ENCODE peak calls at places on chromosome 5, in five cellular contexts. J is K562, O is A549, I is HepG2, D is HCT116. C is an unnamed sample.

GRCh38 chr5:107808671-107809137 is 138.0 kb upstream of the EFNA5 start:
- DNase-seq in O (no peak), D (no peak), I (peak), J (no peak), C (no peak)

GRCh38 chr5:179484761-179485160 is 65.6 kb upstream of the RUFY1 start:
- DNase-seq in I (no peak), O (no peak), D (no peak), J (no peak), C (no peak)

GRCh38 chr5:59276886-59277514 is 616.5 kb downstream of the PDE4D start:
- DNase-seq in O (peak), I (no peak), D (no peak), J (no peak), C (no peak)

GRCh38 chr5:121086671-121087070 is 622.6 kb downstream of the PRR16 start:
- DNase-seq in D (no peak), O (no peak), I (no peak), J (no peak), C (no peak)

GRCh38 chr5:88140396-88140862 is 128.2 kb downstream of the TMEM161B start:
- DNase-seq in I (no peak), J (no peak), D (no peak), O (no peak), C (no peak)

GRCh38 chr5:92884464-92884863 is 696.6 kb downstream of the NR2F1-AS1 start:
- DNase-seq in O (no peak), I (no peak), D (no peak), J (no peak), C (no peak)

GRCh38 chr5:16866795-16867584 is 69.1 kb downstream of the MYO10 start:
- DNase-seq in D (no peak), I (no peak), O (no peak), J (no peak), C (no peak)

GRCh38 chr5:5523066-5523505 is 100.6 kb downstream of the ICE1 start:
- DNase-seq in J (no peak), D (peak), I (peak), O (peak), C (peak)

GRCh38 chr5:151721812-151722391 is 35.2 kb upstream of the SPARC start:
- DNase-seq in J (no peak), D (no peak), O (no peak), I (no peak), C (no peak)

GRCh38 chr5:17087035-17087434 is 130.4 kb upstream of the BASP1 start:
- DNase-seq in J (no peak), D (no peak), I (no peak), O (peak), C (no peak)

GRCh38 chr5:149203896-149204544 is 62.7 kb downstream of the ABLIM3 start:
- DNase-seq in J (no peak), D (no peak), O (peak), I (no peak), C (no peak)

GRCh38 chr5:2560435-2560834 is 191.0 kb downstream of the IRX2 start:
- DNase-seq in O (no peak), I (no peak), J (no peak), D (no peak), C (no peak)

GRCh38 chr5:56471707-56472106 is 238.6 kb upstream of the ANKRD55 start:
- DNase-seq in D (no peak), O (no peak), I (peak), J (no peak), C (no peak)

GRCh38 chr5:178941361-178941760 is 363 bp downstream of the ZNF454 start:
- DNase-seq in J (no peak), O (no peak), I (no peak), D (no peak), C (no peak)

GRCh38 chr5:80231243-80231642 is 24.6 kb downstream of the SERINC5 start:
- DNase-seq in I (no peak), J (no peak), O (peak), D (no peak), C (no peak)

GRCh38 chr5:99817796-99818195 is 717.4 kb upstream of the FAM174A start:
- DNase-seq in D (no peak), J (no peak), I (no peak), O (no peak), C (no peak)

GRCh38 chr5:69019665-69020064 is 74.1 kb upstream of the SLC30A5 start:
- DNase-seq in J (no peak), D (no peak), O (no peak), I (no peak), C (no peak)

GRCh38 chr5:56010431-56010830 is 15.7 kb upstream of the IL6ST start:
- DNase-seq in I (no peak), J (no peak), D (no peak), O (no peak), C (no peak)

GRCh38 chr5:93186031-93186682 is 394.9 kb downstream of the NR2F1-AS1 start:
- DNase-seq in J (no peak), O (peak), I (no peak), D (peak), C (no peak)

GRCh38 chr5:82635561-82636288 is 357.6 kb upstream of the RPS23 start:
- DNase-seq in J (no peak), D (peak), O (peak), I (peak), C (no peak)

GRCh38 chr5:111580956-111581355 is 68.6 kb upstream of the STARD4 start:
- DNase-seq in D (no peak), I (no peak), J (no peak), O (no peak), C (no peak)

GRCh38 chr5:175357995-175358394 is 86.0 kb downstream of the DRD1 start:
- DNase-seq in I (no peak), D (no peak), O (no peak), J (no peak), C (no peak)

GRCh38 chr5:5470933-5471332 is 48.5 kb downstream of the ICE1 start:
- DNase-seq in J (no peak), O (no peak), D (no peak), I (no peak), C (no peak)

GRCh38 chr5:180639743-180640300 is 9.6 kb downstream of the FLT4 start:
- DNase-seq in I (no peak), O (no peak), D (no peak), J (no peak), C (no peak)

GRCh38 chr5:169946743-169947142 is 33.6 kb downstream of the INSYN2B start:
- DNase-seq in I (no peak), O (no peak), J (no peak), D (no peak), C (no peak)

GRCh38 chr5:149358294-149358651 is 427 bp downstream of the PCYOX1L start:
- DNase-seq in J (no peak), D (no peak), I (no peak), O (no peak), C (peak)

GRCh38 chr5:91170266-91170665 is 212.9 kb downstream of the ARRDC3 start:
- DNase-seq in J (no peak), I (no peak), D (no peak), O (no peak), C (peak)

GRCh38 chr5:92769986-92770385 is 811.0 kb downstream of the NR2F1-AS1 start:
- DNase-seq in J (no peak), I (no peak), D (no peak), O (no peak), C (no peak)

GRCh38 chr5:80346055-80346454 is 26.3 kb downstream of the SPZ1 start:
- DNase-seq in D (peak), O (peak), J (peak), I (peak), C (peak)

GRCh38 chr5:156411-157072 is 34.8 kb upstream of the LRRC14B start:
- DNase-seq in O (no peak), J (no peak), I (no peak), D (no peak), C (no peak)

GRCh38 chr5:160556886-160557285 is 135.2 kb downstream of the PTTG1 start:
- DNase-seq in O (no peak), I (no peak), J (no peak), D (no peak), C (no peak)

GRCh38 chr5:110463116-110463515 is 263.4 kb downstream of the TMEM232 start:
- DNase-seq in O (no peak), J (no peak), D (no peak), I (no peak), C (no peak)
- TF ChIP-seq POLR2A in O (no peak), J (no peak), D (no peak), I (no peak), C (no peak)

DNA sequence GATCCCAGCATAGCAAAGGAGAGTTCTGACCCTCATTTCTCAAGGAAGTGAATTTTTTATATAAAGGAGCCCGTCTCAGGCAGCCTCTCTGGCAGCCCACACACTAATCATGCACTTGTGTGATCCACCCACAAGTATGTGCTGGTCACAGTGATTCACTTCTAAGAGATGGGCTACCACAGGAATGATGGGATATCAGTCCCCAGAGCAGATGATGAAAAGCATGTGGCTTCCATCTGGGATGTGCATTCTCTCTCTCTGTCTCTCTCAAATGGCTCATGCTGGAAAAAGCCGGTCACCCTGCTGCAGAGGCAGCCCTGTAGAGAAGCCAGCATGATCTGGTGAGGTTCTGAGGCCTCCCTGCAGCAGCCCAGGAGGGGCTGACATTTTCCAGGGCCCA is 74.2 kb upstream of the ADCY2 start:
- DNase-seq in D (no peak), I (no peak), O (no peak), J (no peak), C (no peak)
- H3K4me3 ChIP-seq in D (no peak), I (no peak), O (no peak), J (no peak), C (no peak)

GRCh38 chr5:43017438-43017820 is 22.7 kb downstream of the ANXA2R start:
- DNase-seq in D (no peak), J (no peak), O (no peak), I (peak), C (peak)

GRCh38 chr5:43024217-43024616 is 15.9 kb downstream of the ANXA2R start:
- DNase-seq in I (no peak), O (no peak), D (no peak), J (no peak), C (no peak)

GRCh38 chr5:43019615-43020293 is 20.4 kb downstream of the ANXA2R start:
- DNase-seq in J (no peak), D (peak), O (peak), I (peak), C (peak)

GRCh38 chr5:43019293-43019614 is 20.9 kb downstream of the ANXA2R start:
- DNase-seq in D (no peak), O (no peak), I (no peak), J (no peak), C (no peak)

GRCh38 chr5:43020294-43020711 is 19.8 kb downstream of the ANXA2R start:
- DNase-seq in O (no peak), J (no peak), I (peak), D (no peak), C (peak)
- TF ChIP-seq MAX in O (no peak), J (no peak), I (no peak), D (peak), C (peak)

DNA sequence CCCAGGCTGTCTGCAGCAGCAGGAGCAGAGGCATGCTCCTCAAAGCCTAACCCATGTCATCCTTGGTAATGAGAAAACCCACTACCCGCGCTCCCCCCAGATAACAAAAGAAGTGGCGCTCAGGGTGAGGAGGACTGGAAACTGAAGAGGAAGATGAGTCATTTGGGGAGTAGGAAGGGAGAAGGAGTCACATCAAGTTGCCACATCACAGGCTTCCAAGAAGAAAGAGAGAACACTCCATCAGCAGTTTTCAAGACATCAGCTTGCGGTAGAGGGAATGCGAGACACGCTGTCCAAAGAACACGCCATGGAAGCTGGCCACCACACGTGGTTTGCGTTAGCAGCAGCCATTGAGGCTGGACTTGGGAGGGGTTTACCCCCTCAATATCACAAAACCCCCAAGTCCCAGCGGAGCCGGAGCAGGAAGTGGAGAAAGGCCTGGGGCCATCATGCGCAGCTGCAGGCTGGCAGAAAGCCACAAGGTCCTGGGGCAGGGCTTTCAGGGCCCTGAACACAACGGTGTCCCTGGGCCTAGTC is 41.5 kb downstream of the SH3PXD2B start:
- DNase-seq in I (no peak), D (no peak), O (no peak), J (no peak), C (peak)
- TF ChIP-seq POLR2A in I (no peak), D (no peak), O (no peak), J (no peak), C (no peak)

GRCh38 chr5:114361724-114362196 is at the start of gene KCNN2:
- DNase-seq in J (no peak), D (no peak), I (peak), O (peak), C (no peak)

GRCh38 chr5:114360816-114361723 is 800 bp upstream of the KCNN2 start:
- DNase-seq in O (peak), J (no peak), I (no peak), D (no peak), C (no peak)

GRCh38 chr5:114362977-114363721 is 1.3 kb downstream of the KCNN2 start:
- DNase-seq in I (no peak), J (no peak), D (no peak), O (peak), C (no peak)

GRCh38 chr5:114363837-114364236 is 2.0 kb downstream of the KCNN2 start:
- DNase-seq in O (no peak), D (no peak), I (no peak), J (no peak), C (no peak)

DNA sequence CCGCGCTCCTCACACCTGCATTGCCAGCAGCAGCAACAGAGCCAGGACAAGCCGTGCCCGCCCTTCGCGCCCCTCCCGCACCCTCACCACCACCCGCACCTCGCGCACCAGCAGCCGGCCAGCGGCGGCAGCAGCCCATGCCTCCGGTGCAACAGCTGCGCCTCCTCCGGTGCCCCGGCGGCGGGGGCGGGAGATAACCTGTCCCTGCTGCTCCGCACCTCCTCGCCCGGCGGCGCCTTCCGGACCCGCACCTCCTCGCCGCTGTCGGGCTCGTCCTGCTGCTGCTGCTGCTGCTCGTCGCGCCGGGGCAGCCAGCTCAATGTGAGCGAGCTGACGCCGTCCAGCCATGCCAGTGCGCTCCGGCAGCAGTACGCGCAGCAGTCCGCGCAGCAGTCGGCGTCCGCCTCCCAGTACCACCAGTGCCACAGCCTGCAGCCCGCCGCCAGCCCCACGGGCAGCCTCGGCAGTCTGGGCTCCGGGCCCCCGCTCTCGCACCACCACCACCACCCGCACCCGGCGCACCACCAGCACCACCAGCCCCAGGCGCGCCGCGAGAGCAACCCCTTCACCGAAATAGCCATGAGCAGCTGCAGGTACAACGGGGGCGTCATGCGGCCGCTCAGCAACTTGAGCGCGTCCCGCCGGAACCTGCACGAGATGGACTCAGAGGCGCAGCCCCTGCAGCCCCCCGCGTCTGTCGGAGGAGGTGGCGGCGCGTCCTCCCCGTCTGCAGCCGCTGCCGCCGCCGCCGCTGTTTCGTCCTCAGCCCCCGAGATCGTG is 517 bp downstream of the KCNN2 start:
- DNase-seq in I (no peak), D (no peak), J (no peak), O (peak), C (no peak)
- H3K4me3 ChIP-seq in I (peak), D (no peak), J (no peak), O (peak), C (no peak)

GRCh38 chr5:142715291-142715690 is 29.4 kb upstream of the FGF1 start:
- DNase-seq in J (no peak), O (no peak), D (no peak), I (no peak), C (no peak)

GRCh38 chr5:142720561-142721275 is 34.8 kb upstream of the FGF1 start:
- DNase-seq in D (no peak), J (no peak), O (peak), I (peak), C (no peak)

GRCh38 chr5:142719836-142720330 is 34.0 kb upstream of the FGF1 start:
- DNase-seq in O (no peak), D (no peak), I (no peak), J (no peak), C (no peak)

GRCh38 chr5:142716963-142717362 is 31.1 kb upstream of the FGF1 start:
- DNase-seq in J (peak), O (peak), I (peak), D (peak), C (peak)

DNA sequence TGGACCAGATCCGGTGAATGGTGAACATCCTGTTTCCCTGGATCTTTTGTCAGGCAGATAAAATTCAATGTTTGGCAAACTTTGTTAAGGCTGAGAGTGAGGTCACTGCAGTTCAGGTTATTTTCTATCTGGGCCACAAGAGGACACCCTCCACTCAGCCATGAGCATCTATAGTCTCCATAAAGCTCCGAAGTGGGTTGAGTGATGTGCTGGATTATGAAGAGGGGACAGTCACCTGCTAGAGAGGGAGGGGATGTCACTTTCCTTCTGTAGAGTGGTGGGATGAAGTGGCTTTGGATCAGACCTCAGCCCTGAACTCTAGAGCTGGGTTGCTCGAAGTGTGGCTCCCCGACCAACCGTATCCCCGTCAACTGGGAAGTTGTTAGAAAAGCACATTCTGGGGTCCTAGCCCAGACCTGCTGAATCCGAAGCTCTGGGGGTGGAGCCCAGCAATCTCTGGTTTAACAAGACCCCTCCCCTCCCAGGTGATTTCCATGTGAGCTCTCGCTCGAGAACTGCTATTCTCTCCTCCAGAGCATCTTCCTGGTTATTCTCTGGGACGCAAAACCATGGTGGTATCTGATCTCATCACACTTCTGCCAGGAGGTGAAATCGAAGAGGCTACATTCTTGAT is 31.8 kb upstream of the FGF1 start:
- DNase-seq in O (peak), D (no peak), I (peak), J (no peak), C (peak)
- TF ChIP-seq MAX in O (no peak), D (no peak), I (no peak), J (no peak), C (peak)

GRCh38 chr5:141940695-141941271 is 17.1 kb downstream of the DELE1 start:
- DNase-seq in O (no peak), I (no peak), J (peak), D (no peak), C (peak)
- TF ChIP-seq POLR2A in O (no peak), I (no peak), J (no peak), D (no peak), C (no peak)

C was measured in NB4.